ENCODE peak calls at places on chromosome 16, in seven cellular contexts. S is astrocyte of the spinal cord, C is lung, M is MM.1S, J is ovary, V is breast epithelium, F is tibial artery. K is an unnamed sample.
A peak's percentile ranks its signal among the peaks of the same experiment; 100 is the strongest.

GRCh38 chr16:6611535-6611934 is 721.1 kb upstream of the RBFOX1 start:
- DNase-seq in C (no peak), V (no peak), F (no peak), J (no peak), S (no peak), M (no peak), K (no peak)

GRCh38 chr16:63568184-63568583 is 1531.9 kb upstream of the CDH8 start:
- DNase-seq in F (no peak), S (no peak), J (no peak), V (no peak), M (no peak), C (no peak), K (no peak)

GRCh38 chr16:3456374-3456773 is 12.9 kb downstream of the NAA60 start:
- DNase-seq in M (no peak), S (no peak), J (no peak), C (no peak), F (no peak), V (no peak), K (no peak)

GRCh38 chr16:14232106-14232890 is 161.2 kb downstream of the MRTFB start:
- DNase-seq in M (no peak), J (no peak), V (no peak), S (peak; percentile 31), F (no peak), C (no peak), K (no peak)

GRCh38 chr16:4115941-4116327 is 308 bp downstream of the ADCY9 start:
- DNase-seq in S (no peak), C (no peak), J (no peak), F (no peak), V (no peak), M (no peak), K (no peak)

GRCh38 chr16:32116080-32116479 is 137.0 kb upstream of the TP53TG3D start:
- DNase-seq in M (peak; percentile 10), S (no peak), J (no peak), V (no peak), F (no peak), C (no peak), K (no peak)

GRCh38 chr16:57422026-57422944 is 17.7 kb downstream of the CCL17 start:
- DNase-seq in M (no peak), C (no peak), F (peak; percentile 65), S (peak; percentile 68), J (peak; percentile 64), V (no peak), K (peak; percentile 58)

GRCh38 chr16:3945751-3946603 is 65.5 kb upstream of the CREBBP start:
- DNase-seq in S (peak; percentile 98), C (peak; percentile 82), F (no peak), M (no peak), V (peak; percentile 76), J (no peak), K (no peak)

GRCh38 chr16:84928679-84929420 is 82.5 kb downstream of the ZDHHC7 start:
- DNase-seq in M (no peak), C (no peak), V (no peak), J (peak; percentile 85), F (peak; percentile 84), S (no peak), K (no peak)

GRCh38 chr16:78993342-78993741 is 607.2 kb downstream of the MAF start:
- DNase-seq in J (no peak), S (no peak), C (no peak), F (no peak), M (no peak), V (no peak), K (no peak)

GRCh38 chr16:76483510-76483909 is 206.3 kb downstream of the CNTNAP4 start:
- DNase-seq in C (no peak), F (no peak), S (no peak), V (no peak), J (no peak), M (no peak), K (no peak)

GRCh38 chr16:19382084-19382801 is 35.4 kb upstream of the TMC5 start:
- DNase-seq in S (no peak), V (no peak), C (peak; percentile 51), J (no peak), F (no peak), M (peak; percentile 16), K (no peak)

GRCh38 chr16:74759564-74759963 is 15.1 kb downstream of the FA2H start:
- DNase-seq in V (no peak), M (no peak), F (no peak), C (no peak), J (no peak), S (no peak), K (no peak)

GRCh38 chr16:86256995-86257394 is 253.3 kb upstream of the FOXF1 start:
- DNase-seq in V (no peak), C (no peak), J (no peak), S (no peak), M (no peak), F (no peak), K (no peak)

GRCh38 chr16:56848955-56849689 is 15.9 kb upstream of the SLC12A3 start:
- DNase-seq in M (no peak), S (peak; percentile 85), V (no peak), F (no peak), C (no peak), J (peak; percentile 47), K (no peak)

GRCh38 chr16:25014500-25015147 is 545 bp downstream of the ARHGAP17 start:
- DNase-seq in C (peak; percentile 35), S (peak; percentile 42), J (peak; percentile 55), F (peak; percentile 52), V (peak; percentile 30), M (peak; percentile 18), K (peak; percentile 57)

DNA sequence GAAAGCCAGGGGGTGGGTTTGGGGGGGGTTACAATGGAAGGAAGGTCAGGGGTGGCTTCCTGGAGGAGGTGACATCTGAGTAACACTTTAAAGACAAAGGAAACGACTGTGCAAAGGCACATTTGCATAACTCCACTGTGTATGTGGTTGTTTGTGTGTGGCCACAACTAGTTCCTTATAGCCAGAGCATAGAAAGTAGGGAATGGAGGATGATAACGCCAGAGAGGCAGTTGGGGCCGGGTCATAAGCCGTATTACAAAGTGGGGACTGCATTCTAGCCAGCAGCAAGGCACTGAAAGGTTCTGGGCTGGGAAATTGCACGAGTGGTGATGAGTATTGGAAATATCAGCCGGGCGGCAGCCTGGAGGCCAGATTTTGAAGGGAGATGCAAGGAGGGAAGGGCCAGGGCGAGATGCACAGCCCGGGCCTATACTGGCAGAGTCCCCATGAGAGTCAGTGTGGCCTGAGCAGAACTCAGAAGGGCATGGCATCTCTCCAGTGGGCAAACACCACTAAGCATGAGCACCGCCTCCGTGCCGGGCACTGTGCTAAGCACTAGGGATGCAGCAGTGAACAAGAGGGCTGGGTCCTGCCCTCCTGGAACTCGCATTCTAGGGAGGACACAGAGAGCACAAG is 33.6 kb downstream of the TK2 start:
- DNase-seq in M (peak; percentile 63), V (no peak), C (no peak), S (no peak), J (no peak), F (no peak), K (no peak)
- H3K4me3 ChIP-seq in M (peak overlapping the region; percentile 10), V (no peak overlapping the region), C (no peak overlapping the region), S (no peak overlapping the region), J (no peak overlapping the region), F (no peak overlapping the region), K (no peak overlapping the region)

GRCh38 chr16:21158208-21159110 is at the start of gene LDAF1:
- DNase-seq in C (peak; percentile 82), S (peak; percentile 69), M (peak; percentile 74), F (peak; percentile 88), J (peak; percentile 83), V (peak; percentile 77), K (peak; percentile 80)

GRCh38 chr16:21161211-21161610 is 2.7 kb downstream of the LDAF1 start:
- DNase-seq in S (no peak), F (no peak), V (no peak), C (no peak), J (no peak), M (no peak), K (no peak)

GRCh38 chr16:21157632-21158031 is 842 bp upstream of the LDAF1 start:
- DNase-seq in J (no peak), F (no peak), V (no peak), C (no peak), M (no peak), S (no peak), K (no peak)

GRCh38 chr16:21160276-21160675 is 1.8 kb downstream of the LDAF1 start:
- DNase-seq in C (no peak), J (no peak), F (no peak), M (no peak), S (no peak), V (no peak), K (no peak)

DNA sequence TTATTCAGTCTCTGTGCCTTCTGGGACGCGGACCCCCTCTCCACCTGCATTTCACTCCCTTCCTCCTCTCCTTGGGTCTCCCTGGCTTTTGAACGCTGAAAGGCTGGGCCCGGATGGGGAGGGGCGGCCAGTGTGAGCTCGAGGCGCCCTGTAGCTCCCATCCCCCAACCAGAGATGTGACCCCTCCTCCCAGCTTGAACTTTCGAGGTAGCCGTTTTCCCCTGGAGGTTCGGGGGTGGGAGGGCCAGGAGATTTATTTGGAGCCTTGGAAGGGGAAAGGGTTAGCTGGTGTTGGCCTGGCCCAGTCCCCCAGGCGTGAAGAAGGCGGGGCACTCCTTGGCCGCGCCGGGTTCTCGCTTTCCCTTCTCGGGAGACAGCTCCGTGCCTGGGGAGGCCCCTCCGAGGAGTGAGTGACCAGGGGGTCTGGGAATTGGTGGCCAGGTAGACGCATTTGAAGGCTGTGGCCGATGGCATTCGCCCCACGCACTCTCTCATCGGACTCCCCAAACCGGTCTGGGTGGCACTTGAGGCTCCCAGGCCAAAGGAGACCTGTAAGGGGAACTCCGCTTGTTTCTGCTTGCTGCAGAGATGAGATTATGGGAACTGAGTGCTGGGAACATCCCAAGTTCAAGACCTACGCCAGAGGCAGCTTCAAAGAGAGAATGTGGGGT is 942 bp downstream of the LDAF1 start:
- DNase-seq in F (peak; percentile 32), S (no peak), J (peak; percentile 39), V (peak; percentile 51), C (peak; percentile 72), M (no peak), K (peak; percentile 28)
- TF ChIP-seq CTCF in F (no peak), S (no peak), J (no peak), V (no peak), C (no peak), M (no peak), K (no peak)

GRCh38 chr16:68646948-68647659 is 2.0 kb downstream of the CDH3 start:
- DNase-seq in V (no peak), F (no peak), J (no peak), C (no peak), S (no peak), M (no peak), K (peak; percentile 12)
- H3K4me3 ChIP-seq in V (no peak overlapping the region), F (no peak overlapping the region), J (no peak overlapping the region), C (no peak overlapping the region), S (no peak overlapping the region), M (no peak overlapping the region), K (no peak overlapping the region)

GRCh38 chr16:67406628-67407027 is 9.6 kb downstream of the ZDHHC1 start:
- DNase-seq in F (no peak), S (peak; percentile 84), C (no peak), V (no peak), J (no peak), M (no peak), K (no peak)

GRCh38 chr16:67406111-67406593 is 10.1 kb downstream of the ZDHHC1 start:
- DNase-seq in J (peak; percentile 42), C (no peak), M (no peak), S (peak; percentile 58), V (no peak), F (no peak), K (no peak)

GRCh38 chr16:67407176-67407787 is 9.0 kb downstream of the ZDHHC1 start:
- DNase-seq in J (peak; percentile 20), C (no peak), S (no peak), M (no peak), F (no peak), V (no peak), K (no peak)

GRCh38 chr16:67409631-67410030 is 6.6 kb downstream of the ZDHHC1 start:
- DNase-seq in F (no peak), S (no peak), C (no peak), J (no peak), V (no peak), M (no peak), K (no peak)

GRCh38 chr16:67407788-67408452 is 8.4 kb downstream of the ZDHHC1 start:
- DNase-seq in S (no peak), F (no peak), V (no peak), C (no peak), M (no peak), J (no peak), K (no peak)
- TF ChIP-seq CTCF in S (peak; percentile 9), F (no peak), V (no peak), C (no peak), M (peak; percentile 27), J (no peak), K (no peak)